ENCODE peak calls at places on chromosomes 7 and 10, in nine cellular contexts. One of them, this sample, is unnamed.

GRCh38 chr7:155734445-155734809 is 77.8 kb downstream of the SHH start:
- DNase-seq in NCI-H2081: no peak
- DNase-seq in non-pigmented ciliary epithelial cell: no peak
- DNase-seq in psoas muscle: no peak
- DNase-seq in SW480: no peak
- DNase-seq in B cell: no peak
- DNase-seq in activated T-cell treated with anti-CD3 and anti-CD28 coated beads for 1 hour: no peak
- DNase-seq in T-helper 2 cell: no peak
- DNase-seq in CD8-positive, alpha-beta T cell: no peak
- DNase-seq in this sample: no peak

GRCh38 chr10:4819707-4820106 is 6.3 kb upstream of the AKR1E2 start:
- DNase-seq in SW480: no peak
- DNase-seq in NCI-H2081: no peak
- DNase-seq in B cell: no peak
- DNase-seq in CD8-positive, alpha-beta T cell: no peak
- DNase-seq in T-helper 2 cell: no peak
- DNase-seq in activated T-cell treated with anti-CD3 and anti-CD28 coated beads for 1 hour: no peak
- DNase-seq in non-pigmented ciliary epithelial cell: no peak
- DNase-seq in psoas muscle: no peak
- DNase-seq in this sample: no peak

GRCh38 chr7:150978136-150978789 is at the start of gene KCNH2:
- DNase-seq in psoas muscle: no peak
- DNase-seq in SW480: no peak
- DNase-seq in NCI-H2081: peak
- DNase-seq in activated T-cell treated with anti-CD3 and anti-CD28 coated beads for 1 hour: no peak
- DNase-seq in non-pigmented ciliary epithelial cell: no peak
- DNase-seq in B cell: no peak
- DNase-seq in CD8-positive, alpha-beta T cell: no peak
- DNase-seq in T-helper 2 cell: no peak
- DNase-seq in this sample: peak

GRCh38 chr7:140212100-140212881 is 35.5 kb upstream of the KDM7A start:
- DNase-seq in activated T-cell treated with anti-CD3 and anti-CD28 coated beads for 1 hour: no peak
- DNase-seq in CD8-positive, alpha-beta T cell: no peak
- DNase-seq in T-helper 2 cell: no peak
- DNase-seq in psoas muscle: no peak
- DNase-seq in NCI-H2081: no peak
- DNase-seq in non-pigmented ciliary epithelial cell: no peak
- DNase-seq in SW480: no peak
- DNase-seq in B cell: no peak
- DNase-seq in this sample: no peak

GRCh38 chr7:157621131-157621681 is 284.4 kb downstream of the DNAJB6 start:
- DNase-seq in T-helper 2 cell: no peak
- DNase-seq in psoas muscle: peak
- DNase-seq in CD8-positive, alpha-beta T cell: no peak
- DNase-seq in NCI-H2081: no peak
- DNase-seq in B cell: no peak
- DNase-seq in SW480: no peak
- DNase-seq in non-pigmented ciliary epithelial cell: no peak
- DNase-seq in activated T-cell treated with anti-CD3 and anti-CD28 coated beads for 1 hour: no peak
- DNase-seq in this sample: no peak

GRCh38 chr7:129980667-129981066 is 27.9 kb upstream of the UBE2H start:
- DNase-seq in SW480: no peak
- DNase-seq in CD8-positive, alpha-beta T cell: no peak
- DNase-seq in activated T-cell treated with anti-CD3 and anti-CD28 coated beads for 1 hour: no peak
- DNase-seq in psoas muscle: no peak
- DNase-seq in T-helper 2 cell: no peak
- DNase-seq in non-pigmented ciliary epithelial cell: no peak
- DNase-seq in NCI-H2081: no peak
- DNase-seq in B cell: no peak
- DNase-seq in this sample: no peak

GRCh38 chr7:22945584-22945983 is 68.3 kb downstream of the HYCC1 start:
- DNase-seq in non-pigmented ciliary epithelial cell: no peak
- DNase-seq in B cell: no peak
- DNase-seq in psoas muscle: no peak
- DNase-seq in CD8-positive, alpha-beta T cell: no peak
- DNase-seq in SW480: no peak
- DNase-seq in NCI-H2081: no peak
- DNase-seq in activated T-cell treated with anti-CD3 and anti-CD28 coated beads for 1 hour: no peak
- DNase-seq in T-helper 2 cell: no peak
- DNase-seq in this sample: no peak

GRCh38 chr7:96111405-96111804 is 210.5 kb downstream of the SLC25A13 start:
- DNase-seq in B cell: no peak
- DNase-seq in T-helper 2 cell: no peak
- DNase-seq in activated T-cell treated with anti-CD3 and anti-CD28 coated beads for 1 hour: no peak
- DNase-seq in SW480: no peak
- DNase-seq in CD8-positive, alpha-beta T cell: no peak
- DNase-seq in NCI-H2081: no peak
- DNase-seq in psoas muscle: no peak
- DNase-seq in non-pigmented ciliary epithelial cell: no peak
- DNase-seq in this sample: no peak

GRCh38 chr10:132889556-132889955 is 52.8 kb downstream of the CFAP46 start:
- DNase-seq in non-pigmented ciliary epithelial cell: no peak
- DNase-seq in CD8-positive, alpha-beta T cell: no peak
- DNase-seq in T-helper 2 cell: no peak
- DNase-seq in SW480: no peak
- DNase-seq in NCI-H2081: no peak
- DNase-seq in activated T-cell treated with anti-CD3 and anti-CD28 coated beads for 1 hour: no peak
- DNase-seq in psoas muscle: peak
- DNase-seq in B cell: no peak
- DNase-seq in this sample: no peak

GRCh38 chr10:70584941-70585544 is 17.5 kb downstream of the PRF1 start:
- DNase-seq in B cell: no peak
- DNase-seq in CD8-positive, alpha-beta T cell: no peak
- DNase-seq in non-pigmented ciliary epithelial cell: no peak
- DNase-seq in NCI-H2081: peak
- DNase-seq in activated T-cell treated with anti-CD3 and anti-CD28 coated beads for 1 hour: no peak
- DNase-seq in T-helper 2 cell: no peak
- DNase-seq in SW480: peak
- DNase-seq in psoas muscle: no peak
- DNase-seq in this sample: peak

GRCh38 chr7:90768301-90768700 is 172.2 kb downstream of the CDK14 start:
- DNase-seq in non-pigmented ciliary epithelial cell: no peak
- DNase-seq in SW480: no peak
- DNase-seq in psoas muscle: no peak
- DNase-seq in B cell: no peak
- DNase-seq in T-helper 2 cell: no peak
- DNase-seq in CD8-positive, alpha-beta T cell: no peak
- DNase-seq in NCI-H2081: no peak
- DNase-seq in activated T-cell treated with anti-CD3 and anti-CD28 coated beads for 1 hour: no peak
- DNase-seq in this sample: no peak